ENCODE peak calls at places on chromosomes 3 and 15, in six cellular contexts. A is IMR-90, P is HepG2, S is K562, F is GM12878, R is H1. I is an unnamed sample.

GRCh38 chr15:78059110-78059839 is 18.2 kb downstream of the TBC1D2B start:
- DNase-seq in A (peak), P (no peak), S (no peak), F (no peak), R (no peak), I (no peak)

GRCh38 chr15:67303490-67304363 is 49.1 kb downstream of the IQCH start:
- DNase-seq in A (peak), P (peak), S (peak), F (peak), R (no peak), I (peak)

GRCh38 chr3:108036984-108037741 is 53.7 kb downstream of the CD47 start:
- DNase-seq in A (peak), P (no peak), S (no peak), F (no peak), R (no peak), I (no peak)

GRCh38 chr3:197224034-197224444 is 74.4 kb downstream of the DLG1 start:
- DNase-seq in A (peak), P (peak), S (peak), F (peak), R (no peak), I (peak)

GRCh38 chr3:118838871-118839270 is 195.8 kb downstream of the IGSF11 start:
- DNase-seq in A (no peak), P (no peak), S (no peak), F (no peak), R (no peak), I (no peak)

GRCh38 chr3:194731496-194732073 is 45.9 kb downstream of the FAM43A start:
- DNase-seq in A (no peak), P (no peak), S (no peak), F (no peak), R (no peak), I (no peak)

GRCh38 chr15:29736012-29736744 is 86.1 kb downstream of the TJP1 start:
- DNase-seq in A (no peak), P (no peak), S (no peak), F (peak), R (no peak), I (no peak)

GRCh38 chr3:15942462-15942861 is 144.7 kb upstream of the ANKRD28 start:
- DNase-seq in A (no peak), P (no peak), S (no peak), F (no peak), R (no peak), I (no peak)

GRCh38 chr3:56123487-56123886 is 344.8 kb downstream of the ERC2 start:
- DNase-seq in A (no peak), P (no peak), S (no peak), F (no peak), R (no peak), I (no peak)

GRCh38 chr3:178436773-178437172 is 99.5 kb upstream of the KCNMB2 start:
- DNase-seq in A (peak), P (no peak), S (peak), F (no peak), R (no peak), I (peak)

GRCh38 chr3:178435575-178435974 is 100.7 kb upstream of the KCNMB2 start:
- DNase-seq in A (no peak), P (no peak), S (no peak), F (no peak), R (no peak), I (no peak)

GRCh38 chr3:178439504-178439903 is 96.7 kb upstream of the KCNMB2 start:
- DNase-seq in A (peak), P (no peak), S (no peak), F (no peak), R (no peak), I (no peak)

GRCh38 chr3:178434206-178434805 is 101.9 kb upstream of the KCNMB2 start:
- DNase-seq in A (no peak), P (no peak), S (no peak), F (no peak), R (no peak), I (no peak)
- H2AFZ ChIP-seq in A (no peak), P (no peak), S (no peak), F (no peak), R (no peak), I (no peak)

DNA sequence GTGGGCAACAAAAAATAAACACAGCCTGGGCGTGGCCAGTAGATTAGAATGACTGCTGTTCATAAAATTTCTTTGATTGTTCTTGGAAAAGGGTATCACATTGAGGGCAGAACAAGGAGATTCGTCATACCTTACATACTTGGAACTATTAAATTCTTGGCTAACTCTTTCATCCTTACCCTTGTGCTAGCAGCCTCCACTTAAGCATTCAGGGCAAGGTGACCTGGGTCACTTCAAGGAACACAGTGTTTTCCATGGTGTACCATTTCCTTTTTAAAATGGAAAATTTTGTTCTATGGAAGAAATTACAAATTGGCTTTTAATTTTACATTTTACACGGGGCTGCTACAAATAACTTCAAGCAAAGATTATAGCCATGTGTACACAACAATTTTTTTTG is 60.8 kb downstream of the MINDY4B start:
- DNase-seq in A (no peak), P (no peak), S (no peak), F (no peak), R (no peak), I (no peak)
- TF ChIP-seq CEBPB in A (no peak), P (no peak), S (no peak), F (no peak), R (no peak), I (no peak)

GRCh38 chr3:161503271-161503670 is 6.7 kb downstream of the OTOL1 start:
- DNase-seq in A (no peak), P (no peak), S (no peak), F (no peak), R (no peak), I (no peak)
- H2AFZ ChIP-seq in A (no peak), P (no peak), S (no peak), F (no peak), R (no peak), I (no peak)

GRCh38 chr3:126179825-126180476 is 435 bp downstream of the ALDH1L1 start:
- DNase-seq in A (no peak), P (peak), S (no peak), F (no peak), R (peak), I (no peak)

GRCh38 chr3:126181398-126181725 is 976 bp upstream of the ALDH1L1 start:
- DNase-seq in A (no peak), P (no peak), S (no peak), F (no peak), R (no peak), I (no peak)

GRCh38 chr3:126186271-126186670 is 5.9 kb upstream of the ALDH1L1 start:
- DNase-seq in A (no peak), P (no peak), S (no peak), F (no peak), R (no peak), I (no peak)

GRCh38 chr3:126184465-126185000 is 4.1 kb upstream of the ALDH1L1 start:
- DNase-seq in A (no peak), P (peak), S (no peak), F (no peak), R (no peak), I (no peak)

GRCh38 chr3:126180477-126181397 is at the start of gene ALDH1L1:
- DNase-seq in A (peak), P (peak), S (no peak), F (no peak), R (peak), I (no peak)
- TF ChIP-seq CEBPB in A (no peak), P (no peak), S (no peak), F (no peak), R (no peak), I (no peak)